ENCODE peak calls at places on chromosomes 2 and 18, in five cellular contexts. Z is nephron progenitor cell; R is KBM-7; P is body of pancreas; J is activated CD4-positive, alpha-beta T cell treated with anti-CD3 and anti-CD28 coated beads, Interleukin-2, amount 10 ng/mL, durations not matched to agents 24 days and 14 days. M is an unnamed sample.
A peak's percentile ranks its signal among the peaks of the same experiment; 100 is the strongest.

GRCh38 chr18:34595673-34596072 is 114.4 kb upstream of the DTNA start:
- DNase-seq in P (no peak), J (no peak), R (no peak), Z (peak; percentile 9), M (no peak)

GRCh38 chr18:55228707-55229106 is 269.4 kb upstream of the CCDC68 start:
- DNase-seq in R (no peak), P (no peak), Z (no peak), J (no peak), M (no peak)

GRCh38 chr2:157540102-157540501 is 88.6 kb downstream of the ACVR1C start:
- DNase-seq in P (no peak), R (no peak), J (no peak), Z (no peak), M (no peak)

GRCh38 chr2:9481257-9481922 is 7.0 kb downstream of the IAH1 start:
- DNase-seq in J (no peak), P (no peak), R (no peak), Z (no peak), M (no peak)

GRCh38 chr18:39191931-39192330 is 1626.3 kb upstream of the CELF4 start:
- DNase-seq in J (no peak), P (no peak), R (peak; percentile 20), Z (no peak), M (no peak)

GRCh38 chr2:218894168-218895157 is 13.8 kb downstream of the WNT10A start:
- DNase-seq in J (peak; percentile 61), P (no peak), R (no peak), Z (no peak), M (no peak)

GRCh38 chr2:35846-36245 is 10.5 kb downstream of the FAM110C start:
- DNase-seq in J (no peak), P (peak; percentile 58), Z (no peak), R (no peak), M (no peak)

GRCh38 chr2:70903641-70904340 is 31.9 kb upstream of the ATP6V1B1 start:
- DNase-seq in R (no peak), J (no peak), P (no peak), Z (no peak), M (no peak)

GRCh38 chr2:68463287-68463877 is 3.7 kb downstream of the FBXO48 start:
- DNase-seq in Z (no peak), J (peak; percentile 78), R (peak; percentile 78), P (no peak), M (peak; percentile 62)

GRCh38 chr2:235546436-235546835 is 52.6 kb downstream of the AGAP1 start:
- DNase-seq in Z (no peak), J (no peak), R (no peak), P (no peak), M (no peak)

GRCh38 chr2:199956062-199956380 is 639 bp downstream of the MAIP1 start:
- DNase-seq in R (no peak), P (no peak), J (no peak), Z (no peak), M (no peak)

GRCh38 chr2:166841152-166841551 is 47.1 kb upstream of the XIRP2 start:
- DNase-seq in J (no peak), P (no peak), Z (no peak), R (no peak), M (no peak)

GRCh38 chr2:168738057-168738456 is 64.4 kb upstream of the NOSTRIN start:
- DNase-seq in J (no peak), Z (no peak), P (no peak), R (no peak), M (no peak)

GRCh38 chr2:143615617-143616016 is 486.4 kb downstream of the ARHGAP15 start:
- DNase-seq in Z (no peak), R (no peak), J (no peak), P (no peak), M (no peak)

GRCh38 chr2:235091983-235092382 is 140.2 kb downstream of the SH3BP4 start:
- DNase-seq in R (no peak), Z (no peak), J (no peak), P (no peak), M (no peak)

GRCh38 chr2:127641133-127641532 is 4.8 kb upstream of the GPR17 start:
- DNase-seq in J (no peak), P (no peak), R (no peak), Z (no peak), M (no peak)

GRCh38 chr2:222930862-222931261 is 70.0 kb downstream of the ACSL3 start:
- DNase-seq in J (no peak), P (no peak), Z (no peak), R (no peak), M (no peak)

GRCh38 chr2:38159621-38160020 is 83.7 kb upstream of the CYP1B1 start:
- DNase-seq in Z (no peak), J (no peak), P (no peak), R (no peak), M (no peak)

M was measured in Jurkat, Clone E6-1.